ENCODE peak calls at places on chromosomes 13 and 19, in four cellular contexts. K is mucosa of gallbladder, R is cardiac muscle cell, T is brain microvascular endothelial cell. B is an unnamed sample.

GRCh38 chr13:32211788-32212187 is 103.4 kb downstream of the ZAR1L start:
- DNase-seq in K (no peak), R (peak; percentile 86), T (peak; percentile 67), B (peak; percentile 27)

GRCh38 chr13:39656325-39656677 is 839 bp downstream of the COG6 start:
- DNase-seq in R (peak; percentile 6), K (no peak), T (no peak), B (no peak)

GRCh38 chr13:113742000-113742441 is 17.0 kb upstream of the TMEM255B start:
- DNase-seq in R (peak; percentile 50), T (no peak), K (no peak), B (peak; percentile 39)

GRCh38 chr19:34226036-34226435 is 28.3 kb upstream of the GARRE1 start:
- DNase-seq in T (no peak), K (no peak), R (no peak), B (no peak)

GRCh38 chr19:46967578-46968018 is 52.0 kb upstream of the NPAS1 start:
- DNase-seq in K (peak; percentile 78), T (no peak), R (no peak), B (no peak)

GRCh38 chr13:50291611-50292010 is 276.4 kb downstream of the KCNRG start:
- DNase-seq in R (peak; percentile 13), T (no peak), K (no peak), B (no peak)

GRCh38 chr19:15701757-15702589 is 25.9 kb upstream of the OR10H2 start:
- DNase-seq in R (no peak), K (peak; percentile 50), T (no peak), B (no peak)

GRCh38 chr19:35395762-35396199 is 24.9 kb downstream of the GPR42 start:
- DNase-seq in R (no peak), K (peak; percentile 20), T (no peak), B (no peak)

GRCh38 chr19:54837542-54837941 is 12.7 kb upstream of the KIR3DL2 start:
- DNase-seq in T (no peak), K (no peak), R (no peak), B (no peak)

GRCh38 chr13:45143346-45143751 is 23.0 kb downstream of the GTF2F2 start:
- DNase-seq in K (no peak), T (no peak), R (peak; percentile 73), B (no peak)

GRCh38 chr19:12380444-12380737 is 14.9 kb upstream of the ZNF442 start:
- DNase-seq in R (no peak), K (no peak), T (no peak), B (no peak)

GRCh38 chr19:46772170-46773017 is 16.0 kb downstream of the SLC1A5 start:
- DNase-seq in R (no peak), K (no peak), T (no peak), B (no peak)

GRCh38 chr13:27339299-27339698 is 68.7 kb downstream of the RASL11A start:
- DNase-seq in T (peak; percentile 28), R (peak; percentile 72), K (peak; percentile 16), B (peak; percentile 40)

B was measured in fibroblast of the conjunctiva.